ENCODE peak calls at places on chromosomes 13 and 19, in ten cellular contexts. I is NAMALWA; D is testis; Q is left ventricle myocardium superior; A is HS-5; N is HS-27A; C is effector memory CD8-positive, alpha-beta T cell; O is Calu3; L is adipocyte; M is activated CD8-positive, alpha-beta memory T cell treated with anti-CD3 and anti-CD28 coated beads for 48 hours. S is an unnamed sample.

GRCh38 chr19:45568732-45569131 is 15.9 kb downstream of the OPA3 start:
- DNase-seq in I (no peak), D (no peak), Q (no peak), A (no peak), N (no peak), C (no peak), O (peak; percentile 60), L (peak; percentile 34), M (no peak), S (peak; percentile 67)

GRCh38 chr13:28805193-28805819 is 14.8 kb upstream of the MTUS2 start:
- DNase-seq in I (peak; percentile 59), D (peak; percentile 78), Q (peak; percentile 62), A (no peak), N (no peak), C (no peak), O (peak; percentile 13), L (no peak), M (no peak), S (peak; percentile 13)

GRCh38 chr13:103067751-103068563 is 1.7 kb upstream of the SLC10A2 start:
- DNase-seq in I (no peak), D (no peak), Q (no peak), A (no peak), N (no peak), C (no peak), O (no peak), L (no peak), M (no peak), S (no peak)

GRCh38 chr13:37277007-37277406 is 171.5 kb upstream of the CSNK1A1L start:
- DNase-seq in I (no peak), D (no peak), Q (no peak), A (no peak), N (no peak), C (no peak), O (no peak), L (no peak), M (no peak), S (peak; percentile 19)

GRCh38 chr19:13951799-13952153 is 533 bp upstream of the DCAF15 start:
- DNase-seq in I (no peak), D (no peak), Q (no peak), A (no peak), N (no peak), C (no peak), O (no peak), L (no peak), M (no peak), S (no peak)

GRCh38 chr13:28322256-28322895 is 172.6 kb downstream of the FLT1 start:
- DNase-seq in I (no peak), D (no peak), Q (no peak), A (no peak), N (no peak), C (no peak), O (no peak), L (peak; percentile 42), M (no peak), S (peak; percentile 96)

GRCh38 chr19:32718286-32718685 is 1.3 kb upstream of the TDRD12 start:
- DNase-seq in I (no peak), D (no peak), Q (no peak), A (no peak), N (no peak), C (no peak), O (no peak), L (no peak), M (no peak), S (no peak)

GRCh38 chr19:29671393-29672076 is 6.3 kb downstream of the PLEKHF1 start:
- DNase-seq in I (peak; percentile 70), D (peak; percentile 46), Q (peak; percentile 78), A (no peak), N (no peak), C (peak; percentile 90), O (peak; percentile 69), L (no peak), M (peak; percentile 71), S (no peak)

GRCh38 chr19:3578390-3578789 is 5.6 kb downstream of the HMG20B start:
- DNase-seq in I (no peak), D (no peak), Q (no peak), A (no peak), N (no peak), C (no peak), O (no peak), L (no peak), M (no peak), S (no peak)

GRCh38 chr13:73945871-73946270 is 188.3 kb downstream of the KLF12 start:
- DNase-seq in I (no peak), D (no peak), Q (peak; percentile 75), A (no peak), N (no peak), C (no peak), O (no peak), L (no peak), M (no peak), S (no peak)

GRCh38 chr13:108859202-108860012 is 230.0 kb downstream of the MYO16 start:
- DNase-seq in I (no peak), D (no peak), Q (no peak), A (peak; percentile 22), N (no peak), C (no peak), O (no peak), L (peak; percentile 81), M (no peak), S (peak; percentile 90)

GRCh38 chr13:78806457-78806856 is 147.5 kb upstream of the OBI1 start:
- DNase-seq in I (peak; percentile 50), D (no peak), Q (no peak), A (no peak), N (no peak), C (no peak), O (no peak), L (no peak), M (no peak), S (no peak)

GRCh38 chr19:38015216-38015615 is 108.2 kb downstream of the SIPA1L3 start:
- DNase-seq in I (no peak), D (no peak), Q (no peak), A (no peak), N (no peak), C (no peak), O (peak; percentile 60), L (no peak), M (no peak), S (no peak)

GRCh38 chr13:29441301-29441700 is 154.2 kb downstream of the SLC7A1 start:
- DNase-seq in I (no peak), D (no peak), Q (no peak), A (no peak), N (no peak), C (no peak), O (no peak), L (no peak), M (no peak), S (no peak)

GRCh38 chr13:100610399-100611347 is 22.1 kb upstream of the GGACT start:
- DNase-seq in I (peak; percentile 38), D (no peak), Q (no peak), A (no peak), N (no peak), C (no peak), O (no peak), L (no peak), M (no peak), S (no peak)

GRCh38 chr13:71785361-71785760 is 81.6 kb downstream of the DACH1 start:
- DNase-seq in I (no peak), D (no peak), Q (no peak), A (no peak), N (no peak), C (no peak), O (no peak), L (no peak), M (no peak), S (no peak)

GRCh38 chr19:30226464-30227070 is 145.6 kb upstream of the ZNF536 start:
- DNase-seq in I (no peak), D (peak; percentile 78), Q (peak; percentile 35), A (no peak), N (no peak), C (no peak), O (no peak), L (peak; percentile 4), M (no peak), S (no peak)

GRCh38 chr13:28568286-28568685 is 73.4 kb upstream of the FLT1 start:
- DNase-seq in I (peak; percentile 40), D (peak; percentile 67), Q (peak; percentile 82), A (no peak), N (no peak), C (no peak), O (no peak), L (peak; percentile 65), M (no peak), S (peak; percentile 78)

GRCh38 chr13:111957913-111958450 is 109.0 kb upstream of the SOX1 start:
- DNase-seq in I (no peak), D (no peak), Q (no peak), A (no peak), N (no peak), C (no peak), O (no peak), L (no peak), M (no peak), S (no peak)

GRCh38 chr13:50722437-50723125 is 120.9 kb downstream of the DLEU7 start:
- DNase-seq in I (no peak), D (no peak), Q (no peak), A (no peak), N (no peak), C (no peak), O (no peak), L (no peak), M (no peak), S (no peak)

GRCh38 chr19:41926028-41926860 is 2.0 kb downstream of the ERFL start:
- DNase-seq in I (no peak), D (no peak), Q (no peak), A (no peak), N (no peak), C (no peak), O (no peak), L (no peak), M (no peak), S (no peak)

GRCh38 chr13:80979035-80979641 is 638.2 kb upstream of the SPRY2 start:
- DNase-seq in I (peak; percentile 74), D (peak; percentile 71), Q (no peak), A (no peak), N (peak; percentile 4), C (peak; percentile 1), O (peak; percentile 20), L (peak; percentile 88), M (no peak), S (peak; percentile 48)

GRCh38 chr19:48466571-48467325 is 2.4 kb upstream of the CYTH2 start:
- DNase-seq in I (no peak), D (no peak), Q (no peak), A (no peak), N (no peak), C (no peak), O (no peak), L (peak; percentile 22), M (no peak), S (peak; percentile 62)

GRCh38 chr19:5281588-5281987 is 59.0 kb downstream of the PTPRS start:
- DNase-seq in I (no peak), D (peak; percentile 78), Q (peak; percentile 87), A (no peak), N (no peak), C (no peak), O (no peak), L (no peak), M (no peak), S (peak; percentile 45)

GRCh38 chr13:102443234-102443633 is 41.4 kb upstream of the FGF14 start:
- DNase-seq in I (no peak), D (no peak), Q (no peak), A (no peak), N (no peak), C (no peak), O (no peak), L (no peak), M (no peak), S (no peak)

GRCh38 chr19:14407889-14408640 is 11.1 kb downstream of the DDX39A start:
- DNase-seq in I (no peak), D (no peak), Q (peak; percentile 36), A (no peak), N (no peak), C (peak; percentile 28), O (no peak), L (no peak), M (no peak), S (no peak)

GRCh38 chr13:42615691-42616090 is 41.7 kb downstream of the TNFSF11 start:
- DNase-seq in I (no peak), D (no peak), Q (no peak), A (no peak), N (no peak), C (no peak), O (no peak), L (no peak), M (no peak), S (peak; percentile 10)

GRCh38 chr13:41650706-41651105 is 193.4 kb downstream of the RGCC start:
- DNase-seq in I (no peak), D (no peak), Q (no peak), A (no peak), N (no peak), C (no peak), O (no peak), L (no peak), M (no peak), S (no peak)